ENCODE peak calls at places on chromosomes 16 and 17, in nine cellular contexts. Y is heart right ventricle; X is CD8-positive, alpha-beta memory T cell; H is prostate gland; K is GM23248; V is CD8-positive, alpha-beta T cell; N is left ventricle myocardium inferior; Q is ovary; D is PC-3. L is an unnamed sample.

GRCh38 chr17:69679839-69680238 is 265.3 kb downstream of the MAP2K6 start:
- DNase-seq in Y (no peak), X (no peak), H (no peak), K (no peak), V (no peak), N (no peak), Q (no peak), D (no peak), L (no peak)

GRCh38 chr17:45087496-45087975 is 26.4 kb downstream of the NMT1 start:
- DNase-seq in Y (no peak), X (no peak), H (peak; percentile 43), K (peak; percentile 50), V (no peak), N (no peak), Q (no peak), D (no peak), L (no peak)

GRCh38 chr16:70156207-70156978 is 17.2 kb upstream of the CLEC18C start:
- DNase-seq in Y (no peak), X (no peak), H (peak; percentile 3), K (no peak), V (no peak), N (no peak), Q (no peak), D (no peak), L (no peak)

GRCh38 chr17:67606471-67606870 is 111.3 kb upstream of the NOL11 start:
- DNase-seq in Y (peak; percentile 32), X (no peak), H (peak; percentile 42), K (no peak), V (no peak), N (peak; percentile 47), Q (no peak), D (peak; percentile 45), L (peak; percentile 68)

GRCh38 chr16:85395207-85395912 is 217.8 kb upstream of the GSE1 start:
- DNase-seq in Y (peak; percentile 73), X (no peak), H (peak; percentile 72), K (peak; percentile 99), V (no peak), N (peak; percentile 67), Q (peak; percentile 84), D (peak; percentile 90), L (peak; percentile 92)

GRCh38 chr17:65293584-65294183 is 156.5 kb downstream of the RGS9 start:
- DNase-seq in Y (no peak), X (no peak), H (no peak), K (no peak), V (no peak), N (no peak), Q (no peak), D (no peak), L (no peak)

GRCh38 chr16:85014311-85014710 is 3.0 kb upstream of the ZDHHC7 start:
- DNase-seq in Y (no peak), X (no peak), H (no peak), K (no peak), V (no peak), N (no peak), Q (no peak), D (no peak), L (no peak)

GRCh38 chr17:7001562-7001961 is 5.7 kb downstream of the ALOX12 start:
- DNase-seq in Y (no peak), X (peak; percentile 20), H (no peak), K (peak; percentile 32), V (no peak), N (no peak), Q (no peak), D (no peak), L (peak; percentile 71)

GRCh38 chr17:48505788-48506187 is 25.0 kb downstream of the HOXB1 start:
- DNase-seq in Y (no peak), X (peak; percentile 24), H (no peak), K (peak; percentile 96), V (no peak), N (no peak), Q (no peak), D (peak; percentile 99), L (no peak)

GRCh38 chr16:50275428-50276127 is 9.2 kb downstream of the ADCY7 start:
- DNase-seq in Y (no peak), X (no peak), H (no peak), K (no peak), V (no peak), N (no peak), Q (no peak), D (no peak), L (no peak)

GRCh38 chr16:29148867-29149272 is 164.0 kb downstream of the LAT start:
- DNase-seq in Y (peak; percentile 59), X (peak; percentile 64), H (no peak), K (no peak), V (peak; percentile 78), N (peak; percentile 47), Q (no peak), D (no peak), L (peak; percentile 61)

GRCh38 chr17:82737981-82738877 is 2.8 kb downstream of the FN3K start:
- DNase-seq in Y (peak; percentile 77), X (no peak), H (no peak), K (peak; percentile 68), V (no peak), N (peak; percentile 83), Q (peak; percentile 77), D (no peak), L (peak; percentile 84)

GRCh38 chr16:48433849-48434530 is 48.8 kb upstream of the SIAH1 start:
- DNase-seq in Y (no peak), X (no peak), H (no peak), K (no peak), V (no peak), N (no peak), Q (no peak), D (no peak), L (no peak)

GRCh38 chr17:58337600-58338453 is 9.2 kb upstream of the TSPOAP1 start:
- DNase-seq in Y (peak; percentile 73), X (peak; percentile 83), H (peak; percentile 20), K (peak; percentile 87), V (peak; percentile 81), N (peak; percentile 77), Q (no peak), D (no peak), L (peak; percentile 85)

GRCh38 chr17:19311421-19312215 is 50.9 kb downstream of the B9D1 start:
- DNase-seq in Y (no peak), X (no peak), H (no peak), K (peak; percentile 64), V (no peak), N (no peak), Q (no peak), D (no peak), L (no peak)

GRCh38 chr16:61366006-61366405 is 670.2 kb downstream of the CDH8 start:
- DNase-seq in Y (no peak), X (no peak), H (no peak), K (no peak), V (no peak), N (no peak), Q (no peak), D (no peak), L (no peak)

GRCh38 chr17:73705594-73705993 is 61.3 kb upstream of the SDK2 start:
- DNase-seq in Y (no peak), X (no peak), H (no peak), K (peak; percentile 79), V (no peak), N (no peak), Q (no peak), D (peak; percentile 51), L (no peak)

GRCh38 chr17:34125010-34125409 is 130.1 kb upstream of the CCL2 start:
- DNase-seq in Y (no peak), X (no peak), H (no peak), K (no peak), V (no peak), N (no peak), Q (no peak), D (no peak), L (no peak)

GRCh38 chr17:39835038-39835786 is 28.9 kb downstream of the IKZF3 start:
- DNase-seq in Y (no peak), X (no peak), H (no peak), K (no peak), V (no peak), N (no peak), Q (no peak), D (no peak), L (no peak)

DNA sequence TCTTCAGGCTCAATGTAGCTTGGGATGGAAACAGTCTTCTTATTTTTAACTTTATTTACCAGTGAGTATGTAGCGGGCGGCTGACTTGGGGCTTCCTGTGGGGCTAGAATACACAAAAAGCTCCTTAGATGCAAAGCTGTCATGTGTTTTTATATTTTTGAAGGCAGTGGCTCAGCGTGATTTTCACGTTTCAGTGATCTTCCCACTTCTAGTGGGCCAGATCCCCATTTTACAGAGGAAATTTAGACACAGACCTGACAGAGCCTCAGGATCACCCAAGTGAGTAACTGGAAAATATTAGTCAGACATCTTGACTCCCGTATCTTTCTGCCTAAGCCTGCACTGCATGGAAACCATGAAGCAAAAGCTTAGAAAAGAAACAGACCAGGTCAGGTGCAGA is 19.2 kb upstream of the ZNF594 start:
- DNase-seq in Y (no peak), X (no peak), H (no peak), K (peak; percentile 9), V (no peak), N (no peak), Q (no peak), D (no peak), L (no peak)
- H3K4me3 ChIP-seq in Y (no peak overlapping the region), X (no peak overlapping the region), H (no peak overlapping the region), K (no peak overlapping the region), V (no peak overlapping the region), N (no peak overlapping the region), Q (no peak overlapping the region), D (no peak overlapping the region), L (no peak overlapping the region)

GRCh38 chr17:64118452-64118979 is 11.4 kb downstream of the ERN1 start:
- DNase-seq in Y (peak; percentile 44), X (no peak), H (peak; percentile 16), K (peak; percentile 45), V (no peak), N (peak; percentile 40), Q (peak; percentile 43), D (no peak), L (peak; percentile 74)
- H3K27ac ChIP-seq in Y (peak overlapping the region; percentile 42), X (no peak overlapping the region), H (no peak overlapping the region), K (no peak overlapping the region), V (no peak overlapping the region), N (peak overlapping the region; percentile 66), Q (no peak overlapping the region), D (no peak overlapping the region), L (peak overlapping the region; percentile 38)

GRCh38 chr16:87471278-87472141 is 21.3 kb downstream of the ZCCHC14 start:
- DNase-seq in Y (no peak), X (no peak), H (no peak), K (peak; percentile 44), V (no peak), N (no peak), Q (no peak), D (no peak), L (no peak)
- H3K4me1 ChIP-seq in Y (peaks cover 93% of the 10 kb centered on the region), X (peaks cover 2% of the 10 kb centered on the region), H (no peaks in the 10 kb centered on the region), K (peaks cover 28% of the 10 kb centered on the region), V (peaks cover 9% of the 10 kb centered on the region), N (peaks cover 88% of the 10 kb centered on the region), Q (peaks cover 23% of the 10 kb centered on the region), D (peaks cover 3% of the 10 kb centered on the region), L (peaks cover 9% of the 10 kb centered on the region)

DNA sequence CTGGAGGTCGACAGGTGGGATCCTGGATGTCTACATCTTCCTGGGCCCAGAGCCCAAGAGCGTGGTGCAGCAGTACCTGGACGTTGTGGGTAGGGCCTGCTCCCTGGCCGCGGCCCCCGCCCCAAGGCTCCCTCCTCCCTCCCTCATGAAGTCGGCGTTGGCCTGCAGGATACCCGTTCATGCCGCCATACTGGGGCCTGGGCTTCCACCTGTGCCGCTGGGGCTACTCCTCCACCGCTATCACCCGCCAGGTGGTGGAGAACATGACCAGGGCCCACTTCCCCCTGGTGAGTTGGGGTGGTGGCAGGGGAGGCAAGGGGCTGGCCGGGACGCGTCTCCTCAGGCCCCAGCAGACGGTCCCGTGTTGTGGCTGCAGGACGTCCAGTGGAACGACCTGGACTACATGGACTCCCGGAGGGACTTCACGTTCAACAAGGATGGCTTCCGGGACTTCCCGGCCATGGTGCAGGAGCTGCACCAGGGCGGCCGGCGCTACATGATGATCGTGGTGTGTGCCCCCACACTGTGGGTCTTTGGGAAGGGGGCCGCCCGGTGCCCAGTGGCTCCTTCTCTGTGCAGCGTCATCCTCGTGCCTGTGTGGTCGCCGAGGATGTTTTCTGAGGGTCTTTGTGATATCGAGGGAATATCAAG is 7.1 kb downstream of the GAA start:
- DNase-seq in Y (no peak), X (no peak), H (no peak), K (no peak), V (no peak), N (no peak), Q (peak; percentile 20), D (no peak), L (no peak)
- H3K4me3 ChIP-seq in Y (no peak overlapping the region), X (no peak overlapping the region), H (no peak overlapping the region), K (no peak overlapping the region), V (no peak overlapping the region), N (no peak overlapping the region), Q (no peak overlapping the region), D (no peak overlapping the region), L (no peak overlapping the region)

L was measured in right cardiac atrium.